ENCODE peak calls at places on chromosomes 7 and 10, in nine cellular contexts. One of them, this sample, is unnamed.

GRCh38 chr7:156156734-156157408 is 344.6 kb upstream of the SHH start:
- DNase-seq in heart right ventricle: no peak
- DNase-seq in choroid plexus epithelial cell: peak
- DNase-seq in uterus: no peak
- DNase-seq in AG10803: no peak
- DNase-seq in CD4-positive, alpha-beta T cell: no peak
- DNase-seq in foreskin fibroblast: no peak
- DNase-seq in GM12865: peak
- DNase-seq in bronchial epithelial cell: no peak
- DNase-seq in this sample: peak

GRCh38 chr7:117592011-117592635 is 112.3 kb downstream of the CFTR start:
- DNase-seq in heart right ventricle: no peak
- DNase-seq in choroid plexus epithelial cell: no peak
- DNase-seq in uterus: no peak
- DNase-seq in AG10803: no peak
- DNase-seq in CD4-positive, alpha-beta T cell: no peak
- DNase-seq in foreskin fibroblast: no peak
- DNase-seq in GM12865: no peak
- DNase-seq in bronchial epithelial cell: no peak
- DNase-seq in this sample: no peak

GRCh38 chr7:101100858-101101847 is 15.9 kb downstream of the TRIM56 start:
- DNase-seq in heart right ventricle: no peak
- DNase-seq in choroid plexus epithelial cell: no peak
- DNase-seq in uterus: no peak
- DNase-seq in AG10803: no peak
- DNase-seq in CD4-positive, alpha-beta T cell: no peak
- DNase-seq in foreskin fibroblast: no peak
- DNase-seq in GM12865: no peak
- DNase-seq in bronchial epithelial cell: no peak
- DNase-seq in this sample: no peak

GRCh38 chr10:23694446-23694920 is 255.6 kb downstream of the OTUD1 start:
- DNase-seq in heart right ventricle: no peak
- DNase-seq in choroid plexus epithelial cell: no peak
- DNase-seq in uterus: no peak
- DNase-seq in AG10803: no peak
- DNase-seq in CD4-positive, alpha-beta T cell: no peak
- DNase-seq in foreskin fibroblast: no peak
- DNase-seq in GM12865: no peak
- DNase-seq in bronchial epithelial cell: no peak
- DNase-seq in this sample: peak

GRCh38 chr7:63040336-63040735 is 958.3 kb upstream of the ZNF722 start:
- DNase-seq in heart right ventricle: no peak
- DNase-seq in choroid plexus epithelial cell: no peak
- DNase-seq in uterus: no peak
- DNase-seq in AG10803: no peak
- DNase-seq in CD4-positive, alpha-beta T cell: no peak
- DNase-seq in foreskin fibroblast: no peak
- DNase-seq in GM12865: no peak
- DNase-seq in bronchial epithelial cell: no peak
- DNase-seq in this sample: no peak

GRCh38 chr10:112904000-112904399 is 46.0 kb upstream of the TCF7L2 start:
- DNase-seq in heart right ventricle: no peak
- DNase-seq in choroid plexus epithelial cell: peak
- DNase-seq in uterus: no peak
- DNase-seq in AG10803: no peak
- DNase-seq in CD4-positive, alpha-beta T cell: no peak
- DNase-seq in foreskin fibroblast: peak
- DNase-seq in GM12865: no peak
- DNase-seq in bronchial epithelial cell: peak
- DNase-seq in this sample: no peak

GRCh38 chr7:39501358-39501757 is 64.8 kb upstream of the YAE1 start:
- DNase-seq in heart right ventricle: no peak
- DNase-seq in choroid plexus epithelial cell: no peak
- DNase-seq in uterus: no peak
- DNase-seq in AG10803: no peak
- DNase-seq in CD4-positive, alpha-beta T cell: no peak
- DNase-seq in foreskin fibroblast: no peak
- DNase-seq in GM12865: no peak
- DNase-seq in bronchial epithelial cell: no peak
- DNase-seq in this sample: no peak

GRCh38 chr10:58044072-58044471 is 223.6 kb downstream of the IPMK start:
- DNase-seq in heart right ventricle: no peak
- DNase-seq in choroid plexus epithelial cell: peak
- DNase-seq in uterus: no peak
- DNase-seq in AG10803: peak
- DNase-seq in CD4-positive, alpha-beta T cell: no peak
- DNase-seq in foreskin fibroblast: peak
- DNase-seq in GM12865: no peak
- DNase-seq in bronchial epithelial cell: peak
- DNase-seq in this sample: no peak

GRCh38 chr10:124259139-124259825 is 159.4 kb downstream of the OAT start:
- DNase-seq in heart right ventricle: no peak
- DNase-seq in choroid plexus epithelial cell: peak
- DNase-seq in uterus: no peak
- DNase-seq in AG10803: no peak
- DNase-seq in CD4-positive, alpha-beta T cell: no peak
- DNase-seq in foreskin fibroblast: peak
- DNase-seq in GM12865: peak
- DNase-seq in bronchial epithelial cell: peak
- DNase-seq in this sample: no peak

GRCh38 chr7:8035647-8036518 is 67.3 kb downstream of the GLCCI1 start:
- DNase-seq in heart right ventricle: no peak
- DNase-seq in choroid plexus epithelial cell: peak
- DNase-seq in uterus: no peak
- DNase-seq in AG10803: peak
- DNase-seq in CD4-positive, alpha-beta T cell: no peak
- DNase-seq in foreskin fibroblast: peak
- DNase-seq in GM12865: peak
- DNase-seq in bronchial epithelial cell: peak
- DNase-seq in this sample: no peak
- TF ChIP-seq CTCF in heart right ventricle: peak
- TF ChIP-seq CTCF in choroid plexus epithelial cell: peak
- TF ChIP-seq CTCF in uterus: no peak
- TF ChIP-seq CTCF in AG10803: peak
- TF ChIP-seq CTCF in CD4-positive, alpha-beta T cell: peak
- TF ChIP-seq CTCF in foreskin fibroblast: peak
- TF ChIP-seq CTCF in GM12865: peak
- TF ChIP-seq CTCF in bronchial epithelial cell: peak
- TF ChIP-seq CTCF in this sample: peak

DNA sequence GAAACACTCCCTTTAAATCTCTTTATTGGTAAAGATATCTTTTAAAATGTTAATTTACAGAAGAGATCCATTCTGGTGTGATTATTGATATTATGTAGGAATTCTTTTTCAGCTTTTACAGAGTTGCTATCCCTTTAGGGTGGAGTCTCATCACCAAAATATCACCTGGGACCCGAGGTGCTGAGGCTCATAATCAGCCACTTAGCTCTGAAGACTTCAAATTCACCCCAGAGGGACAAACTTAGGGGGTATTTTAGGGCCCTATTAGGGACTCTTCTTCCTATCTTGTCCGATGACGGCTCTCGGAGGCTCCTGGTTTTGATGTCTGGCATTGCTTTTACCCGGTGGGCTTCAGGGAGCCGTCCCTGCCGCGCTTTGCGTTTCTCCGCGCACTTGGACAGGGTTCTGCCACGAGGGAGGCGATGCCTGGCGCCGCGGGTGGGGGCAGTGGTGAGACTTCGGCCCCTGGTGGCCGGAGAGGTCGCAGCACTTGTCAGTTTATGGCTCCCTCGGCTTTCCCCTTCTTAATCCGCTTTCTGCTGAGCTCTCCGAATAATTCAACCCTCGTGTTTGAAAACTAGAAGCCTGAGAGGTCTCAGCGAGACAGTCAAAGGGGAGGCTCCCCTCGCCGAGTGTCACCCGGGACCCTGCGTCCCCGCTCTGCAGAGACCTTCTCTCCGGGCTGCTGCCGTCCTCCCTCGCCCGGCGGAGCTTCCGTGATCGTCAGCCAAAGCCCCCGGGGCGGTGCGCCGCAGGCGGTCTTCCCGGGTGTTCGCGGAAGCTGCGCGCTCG is 27.8 kb downstream of the RBM20 start:
- DNase-seq in heart right ventricle: peak
- DNase-seq in choroid plexus epithelial cell: peak
- DNase-seq in uterus: peak
- DNase-seq in AG10803: peak
- DNase-seq in CD4-positive, alpha-beta T cell: peak
- DNase-seq in foreskin fibroblast: peak
- DNase-seq in GM12865: peak
- DNase-seq in bronchial epithelial cell: peak
- DNase-seq in this sample: peak
- TF ChIP-seq CTCF in heart right ventricle: peak
- TF ChIP-seq CTCF in choroid plexus epithelial cell: peak
- TF ChIP-seq CTCF in uterus: peak
- TF ChIP-seq CTCF in AG10803: peak
- TF ChIP-seq CTCF in CD4-positive, alpha-beta T cell: peak
- TF ChIP-seq CTCF in foreskin fibroblast: peak
- TF ChIP-seq CTCF in GM12865: peak
- TF ChIP-seq CTCF in bronchial epithelial cell: peak
- TF ChIP-seq CTCF in this sample: peak

DNA sequence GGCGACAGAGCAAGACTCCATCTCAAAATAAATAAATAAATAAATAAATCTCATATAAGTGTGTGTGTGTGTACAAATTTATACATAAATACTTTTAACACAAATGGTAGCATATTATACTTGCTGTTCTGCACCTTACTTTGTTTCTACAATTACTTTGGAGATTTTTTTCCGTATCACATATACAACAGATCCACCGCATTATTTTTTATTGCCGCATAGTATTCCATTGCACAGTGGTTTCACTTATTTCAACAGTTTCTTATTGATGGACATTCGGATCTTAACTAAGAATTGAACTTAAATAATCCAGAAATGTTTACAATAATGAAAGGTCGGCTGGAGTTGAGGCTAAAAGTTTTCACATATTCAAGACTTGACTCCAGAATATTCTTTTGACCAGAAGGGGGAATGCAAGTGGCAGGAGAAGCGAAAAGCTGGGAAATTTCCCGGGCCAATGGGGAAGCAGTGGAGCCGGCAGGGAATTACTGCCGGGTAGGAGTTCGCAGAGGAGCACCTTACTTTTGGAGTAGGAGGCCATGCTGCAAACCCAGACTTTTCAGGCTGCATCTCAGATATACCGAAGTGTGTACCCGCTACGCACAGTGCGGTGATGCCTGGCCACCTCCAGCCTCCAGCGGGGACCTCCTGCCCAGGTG is 448 bp upstream of the CNNM1 start:
- DNase-seq in heart right ventricle: no peak
- DNase-seq in choroid plexus epithelial cell: no peak
- DNase-seq in uterus: peak
- DNase-seq in AG10803: peak
- DNase-seq in CD4-positive, alpha-beta T cell: no peak
- DNase-seq in foreskin fibroblast: no peak
- DNase-seq in GM12865: no peak
- DNase-seq in bronchial epithelial cell: no peak
- DNase-seq in this sample: no peak
- TF ChIP-seq CTCF in heart right ventricle: no peak
- TF ChIP-seq CTCF in choroid plexus epithelial cell: no peak
- TF ChIP-seq CTCF in uterus: no peak
- TF ChIP-seq CTCF in AG10803: peak
- TF ChIP-seq CTCF in CD4-positive, alpha-beta T cell: no peak
- TF ChIP-seq CTCF in foreskin fibroblast: no peak
- TF ChIP-seq CTCF in GM12865: no peak
- TF ChIP-seq CTCF in bronchial epithelial cell: no peak
- TF ChIP-seq CTCF in this sample: peak

DNA sequence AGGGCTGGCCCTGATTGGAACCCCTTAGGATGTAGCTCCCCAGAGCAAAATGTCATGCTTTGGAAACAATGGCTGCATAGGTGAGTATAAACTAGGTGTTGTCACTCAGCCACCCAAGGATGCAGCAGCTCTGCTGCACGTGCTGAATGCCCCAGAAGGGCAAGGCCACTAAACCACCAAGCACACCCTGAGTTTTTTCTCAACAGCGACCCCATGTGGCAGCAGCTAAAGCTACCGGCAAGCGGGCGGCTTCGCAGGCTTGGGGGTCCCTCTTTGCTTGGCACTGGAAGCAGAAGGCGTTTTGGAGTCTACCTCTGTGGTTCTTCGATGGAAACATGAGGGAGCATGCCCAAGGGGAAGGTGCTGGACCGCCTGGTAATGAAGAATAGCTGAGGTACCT is 152.3 kb downstream of the GFRA1 start:
- DNase-seq in heart right ventricle: no peak
- DNase-seq in choroid plexus epithelial cell: no peak
- DNase-seq in uterus: no peak
- DNase-seq in AG10803: no peak
- DNase-seq in CD4-positive, alpha-beta T cell: no peak
- DNase-seq in foreskin fibroblast: no peak
- DNase-seq in GM12865: peak
- DNase-seq in bronchial epithelial cell: no peak
- DNase-seq in this sample: no peak
- TF ChIP-seq CTCF in heart right ventricle: peak
- TF ChIP-seq CTCF in choroid plexus epithelial cell: peak
- TF ChIP-seq CTCF in uterus: no peak
- TF ChIP-seq CTCF in AG10803: no peak
- TF ChIP-seq CTCF in CD4-positive, alpha-beta T cell: no peak
- TF ChIP-seq CTCF in foreskin fibroblast: no peak
- TF ChIP-seq CTCF in GM12865: peak
- TF ChIP-seq CTCF in bronchial epithelial cell: no peak
- TF ChIP-seq CTCF in this sample: peak

DNA sequence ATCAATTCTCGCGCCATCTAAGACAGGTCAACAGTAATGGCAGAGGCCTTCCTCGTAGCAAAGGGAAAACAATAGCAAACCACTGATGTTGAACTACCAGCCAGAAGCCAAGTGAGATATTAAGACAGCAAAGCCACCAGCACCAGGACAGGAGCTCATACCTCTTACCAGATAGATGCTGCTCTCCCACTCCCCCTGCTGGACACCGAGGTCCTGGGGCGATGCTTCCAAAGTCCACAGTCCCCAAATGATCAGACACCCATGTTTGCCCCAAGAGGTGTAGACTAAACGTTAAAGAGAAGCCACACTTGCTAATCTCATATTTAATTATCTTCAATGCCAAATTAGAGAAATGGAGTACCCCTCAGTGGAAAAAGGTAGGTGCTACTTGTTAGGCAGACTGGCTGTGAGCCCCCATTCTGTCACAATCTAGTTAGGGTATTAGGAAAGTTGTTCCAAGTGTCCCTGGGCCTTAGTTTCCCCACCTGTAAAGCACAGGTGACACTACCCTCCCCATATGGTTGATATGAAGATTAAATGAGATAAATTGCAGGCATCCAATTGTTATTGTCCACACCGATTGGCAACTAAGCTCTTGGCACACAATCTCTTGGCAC is 39.9 kb downstream of the TOMM7 start:
- DNase-seq in heart right ventricle: peak
- DNase-seq in choroid plexus epithelial cell: peak
- DNase-seq in uterus: peak
- DNase-seq in AG10803: peak
- DNase-seq in CD4-positive, alpha-beta T cell: peak
- DNase-seq in foreskin fibroblast: peak
- DNase-seq in GM12865: peak
- DNase-seq in bronchial epithelial cell: peak
- DNase-seq in this sample: no peak
- TF ChIP-seq CTCF in heart right ventricle: peak
- TF ChIP-seq CTCF in choroid plexus epithelial cell: peak
- TF ChIP-seq CTCF in uterus: peak
- TF ChIP-seq CTCF in AG10803: peak
- TF ChIP-seq CTCF in CD4-positive, alpha-beta T cell: peak
- TF ChIP-seq CTCF in foreskin fibroblast: peak
- TF ChIP-seq CTCF in GM12865: peak
- TF ChIP-seq CTCF in bronchial epithelial cell: peak
- TF ChIP-seq CTCF in this sample: peak